ENCODE peak calls at places on chromosomes 4 and X, in six cellular contexts. B is left ventricle myocardium superior; M is stimulated activated CD8-positive, alpha-beta memory T cell treated with anti-CD3 and anti-CD28 coated beads, Interleukin-7, amount 100 ng/mL, for 1 hour; E is activated CD4-positive, alpha-beta T cell treated with anti-CD3 and anti-CD28 coated beads, Interleukin-2, amount 50 U/mL, for 24 hours; X is stimulated activated CD4-positive, alpha-beta T cell treated with anti-CD3 and anti-CD28 coated beads, Interleukin-1b, Interleukin-23, amount 100 ng/mL, for 24 hours; H is neural crest cell. V is an unnamed sample.

GRCh38 chrX:106670631-106671030 is 55.9 kb upstream of the RNF128 start:
- DNase-seq in H (no peak), X (no peak), M (no peak), B (no peak), E (no peak), V (no peak)

GRCh38 chrX:133590703-133591505 is 175.6 kb upstream of the GPC4 start:
- DNase-seq in E (no peak), B (no peak), H (no peak), M (no peak), X (no peak), V (no peak)

GRCh38 chrX:54045563-54046228 is 1.4 kb upstream of the PHF8 start:
- DNase-seq in H (no peak), E (no peak), M (no peak), X (no peak), B (no peak), V (no peak)

GRCh38 chr4:37244583-37245390 is at the start of gene NWD2:
- DNase-seq in H (peak), E (no peak), B (peak), X (no peak), M (no peak), V (no peak)

GRCh38 chr4:23866450-23866849 is 23.4 kb downstream of the PPARGC1A start:
- DNase-seq in M (no peak), E (no peak), B (no peak), H (no peak), X (no peak), V (no peak)

GRCh38 chr4:4681651-4682050 is 139.8 kb upstream of the STX18 start:
- DNase-seq in E (no peak), H (no peak), X (no peak), B (no peak), M (no peak), V (no peak)

GRCh38 chrX:31329298-31329697 is 257.5 kb upstream of the FTHL17 start:
- DNase-seq in B (no peak), E (no peak), M (no peak), H (no peak), X (no peak), V (no peak)

GRCh38 chrX:133335027-133335426 is 80.3 kb downstream of the GPC4 start:
- DNase-seq in H (peak), X (no peak), E (no peak), B (no peak), M (no peak), V (no peak)

GRCh38 chr4:47050986-47051725 is 19.8 kb downstream of the GABRB1 start:
- DNase-seq in E (no peak), X (no peak), H (no peak), B (no peak), M (no peak), V (no peak)

GRCh38 chr4:164765096-164765495 is 11.2 kb downstream of the SMIM31 start:
- DNase-seq in H (no peak), B (no peak), E (no peak), X (no peak), M (no peak), V (no peak)

GRCh38 chr4:153418114-153418513 is 48.0 kb upstream of the TMEM131L start:
- DNase-seq in X (no peak), E (no peak), B (no peak), M (no peak), H (no peak), V (no peak)

GRCh38 chr4:97900187-97900586 is 243.1 kb downstream of the STPG2 start:
- DNase-seq in X (no peak), H (no peak), E (no peak), M (no peak), B (no peak), V (no peak)

GRCh38 chr4:39631700-39632079 is 7.0 kb downstream of the SMIM14 start:
- DNase-seq in X (no peak), E (no peak), B (no peak), M (no peak), H (no peak), V (no peak)

GRCh38 chr4:1294424-1294823 is 4.7 kb downstream of the MAEA start:
- DNase-seq in M (no peak), B (no peak), X (no peak), E (no peak), H (no peak), V (no peak)

GRCh38 chr4:3338976-3339531 is 46.2 kb downstream of the RGS12 start:
- DNase-seq in X (no peak), B (no peak), M (no peak), H (no peak), E (no peak), V (no peak)

GRCh38 chr4:183229397-183229796 is 90.7 kb downstream of the CLDN22 start:
- DNase-seq in B (no peak), E (no peak), H (no peak), M (no peak), X (no peak), V (no peak)

GRCh38 chrX:40570346-40571093 is 10.2 kb upstream of the ATP6AP2 start:
- DNase-seq in H (no peak), M (no peak), E (no peak), B (no peak), X (no peak), V (no peak)

GRCh38 chr4:8515316-8516060 is 64.7 kb upstream of the GPR78 start:
- DNase-seq in B (no peak), H (no peak), E (no peak), X (no peak), M (no peak), V (no peak)

GRCh38 chrX:63350551-63350950 is 581 bp downstream of the SPIN4 start:
- DNase-seq in B (no peak), E (peak), H (no peak), X (no peak), M (no peak), V (no peak)

GRCh38 chr4:23728393-23728792 is 161.5 kb downstream of the PPARGC1A start:
- DNase-seq in E (no peak), M (no peak), B (no peak), H (no peak), X (no peak), V (no peak)

GRCh38 chrX:140507223-140507981 is 2.5 kb upstream of the SOX3 start:
- DNase-seq in H (no peak), E (no peak), M (no peak), X (no peak), B (no peak), V (no peak)

GRCh38 chr4:38461342-38461741 is 202.7 kb upstream of the KLF3 start:
- DNase-seq in X (no peak), B (no peak), E (no peak), H (no peak), M (no peak), V (no peak)

GRCh38 chr4:10706236-10706635 is 21.7 kb upstream of the CLNK start:
- DNase-seq in B (no peak), E (no peak), H (no peak), X (no peak), M (no peak), V (no peak)

GRCh38 chr4:48681856-48682255 is 98.2 kb downstream of the FRYL start:
- DNase-seq in H (no peak), M (no peak), X (no peak), E (no peak), B (no peak), V (no peak)

GRCh38 chr4:7183161-7183560 is 9.2 kb upstream of the SORCS2 start:
- DNase-seq in X (no peak), E (no peak), M (no peak), H (no peak), B (no peak), V (no peak)

GRCh38 chr4:108885211-108885610 is 122.4 kb upstream of the ETNPPL start:
- DNase-seq in H (no peak), B (no peak), M (no peak), E (no peak), X (no peak), V (no peak)

GRCh38 chr4:170589597-170590191 is 499.9 kb upstream of the AADAT start:
- DNase-seq in X (no peak), E (no peak), B (no peak), M (no peak), H (no peak), V (no peak)

GRCh38 chrX:47817897-47818296 is 18.8 kb upstream of the ZNF81 start:
- DNase-seq in X (no peak), H (no peak), E (no peak), B (no peak), M (no peak), V (no peak)

GRCh38 chr4:140252742-140253555 is 99.0 kb upstream of the MAML3 start:
- DNase-seq in B (peak), M (peak), X (peak), H (peak), E (peak), V (peak)

GRCh38 chr4:124810814-124811213 is 98.3 kb upstream of the ANKRD50 start:
- DNase-seq in M (no peak), H (no peak), E (no peak), B (no peak), X (no peak), V (no peak)

GRCh38 chr4:22869235-22869634 is 176.5 kb downstream of the GBA3 start:
- DNase-seq in B (no peak), E (no peak), H (no peak), X (no peak), M (no peak), V (no peak)

GRCh38 chrX:31658360-31658759 is 586.5 kb upstream of the FTHL17 start:
- DNase-seq in M (no peak), H (no peak), E (no peak), X (no peak), B (no peak), V (no peak)

GRCh38 chrX:97551821-97552220 is 668.1 kb downstream of the RPA4 start:
- DNase-seq in X (no peak), E (no peak), B (no peak), H (no peak), M (no peak), V (no peak)

GRCh38 chr4:139619644-139620043 is 46.0 kb upstream of the MGST2 start:
- DNase-seq in X (no peak), E (no peak), M (no peak), B (no peak), H (no peak), V (no peak)

GRCh38 chr4:82599336-82599735 is 37.5 kb upstream of the TMEM150C start:
- DNase-seq in X (no peak), B (no peak), H (no peak), E (no peak), M (no peak), V (no peak)

GRCh38 chr4:94974773-94975172 is 217.0 kb downstream of the BMPR1B start:
- DNase-seq in X (no peak), E (no peak), M (no peak), B (no peak), H (no peak), V (no peak)

GRCh38 chrX:136028383-136028984 is 43.2 kb downstream of the SLC9A6 start:
- DNase-seq in X (no peak), M (no peak), H (no peak), E (no peak), B (no peak), V (no peak)

GRCh38 chr4:102196221-102196620 is 149.1 kb downstream of the SLC39A8 start:
- DNase-seq in E (no peak), X (no peak), B (no peak), H (no peak), M (no peak), V (no peak)